ENCODE peak calls at places on chromosome 19, in five cellular contexts. One of them, this sample, is unnamed. For H3K27me3, the result is how much of the 10 kb centered on the place peaks cover.

GRCh38 chr19:45809643-45810159 is 5.4 kb downstream of the RSPH6A start:
- DNase-seq in CD4-positive, alpha-beta T cell: no peak
- DNase-seq in heart left ventricle: no peak
- DNase-seq in naive thymus-derived CD4-positive, alpha-beta T cell: no peak
- DNase-seq in ascending aorta: no peak
- DNase-seq in this sample: no peak

GRCh38 chr19:5030136-5030820 is 61.4 kb downstream of the KDM4B start:
- DNase-seq in CD4-positive, alpha-beta T cell: no peak
- DNase-seq in heart left ventricle: no peak
- DNase-seq in naive thymus-derived CD4-positive, alpha-beta T cell: no peak
- DNase-seq in ascending aorta: no peak
- DNase-seq in this sample: no peak

GRCh38 chr19:55147408-55148251 is 1.4 kb downstream of the TNNT1 start:
- DNase-seq in CD4-positive, alpha-beta T cell: no peak
- DNase-seq in heart left ventricle: no peak
- DNase-seq in naive thymus-derived CD4-positive, alpha-beta T cell: no peak
- DNase-seq in ascending aorta: no peak
- DNase-seq in this sample: no peak

GRCh38 chr19:32104465-32105235 is 240.8 kb upstream of the ZNF507 start:
- DNase-seq in CD4-positive, alpha-beta T cell: no peak
- DNase-seq in heart left ventricle: no peak
- DNase-seq in naive thymus-derived CD4-positive, alpha-beta T cell: no peak
- DNase-seq in ascending aorta: no peak
- DNase-seq in this sample: no peak

GRCh38 chr19:49801966-49802661 is 11.0 kb downstream of the FUZ start:
- DNase-seq in CD4-positive, alpha-beta T cell: no peak
- DNase-seq in heart left ventricle: peak
- DNase-seq in naive thymus-derived CD4-positive, alpha-beta T cell: no peak
- DNase-seq in ascending aorta: peak
- DNase-seq in this sample: peak

GRCh38 chr19:11261431-11261901 is 858 bp downstream of the DOCK6 start:
- DNase-seq in CD4-positive, alpha-beta T cell: no peak
- DNase-seq in heart left ventricle: peak
- DNase-seq in naive thymus-derived CD4-positive, alpha-beta T cell: no peak
- DNase-seq in ascending aorta: no peak
- DNase-seq in this sample: no peak

GRCh38 chr19:45769821-45770191 is 754 bp upstream of the SIX5 start:
- DNase-seq in CD4-positive, alpha-beta T cell: no peak
- DNase-seq in heart left ventricle: peak
- DNase-seq in naive thymus-derived CD4-positive, alpha-beta T cell: peak
- DNase-seq in ascending aorta: no peak
- DNase-seq in this sample: peak

GRCh38 chr19:2478756-2479555 is 3.0 kb downstream of the GADD45B start:
- DNase-seq in CD4-positive, alpha-beta T cell: peak
- DNase-seq in heart left ventricle: peak
- DNase-seq in naive thymus-derived CD4-positive, alpha-beta T cell: peak
- DNase-seq in ascending aorta: peak
- DNase-seq in this sample: peak

GRCh38 chr19:43798546-43799409 is 3.5 kb downstream of the LYPD5 start:
- DNase-seq in CD4-positive, alpha-beta T cell: peak
- DNase-seq in heart left ventricle: no peak
- DNase-seq in naive thymus-derived CD4-positive, alpha-beta T cell: no peak
- DNase-seq in ascending aorta: no peak
- DNase-seq in this sample: no peak

GRCh38 chr19:31306006-31306753 is 43.1 kb downstream of the TSHZ3 start:
- DNase-seq in CD4-positive, alpha-beta T cell: no peak
- DNase-seq in heart left ventricle: no peak
- DNase-seq in naive thymus-derived CD4-positive, alpha-beta T cell: no peak
- DNase-seq in ascending aorta: no peak
- DNase-seq in this sample: no peak

DNA sequence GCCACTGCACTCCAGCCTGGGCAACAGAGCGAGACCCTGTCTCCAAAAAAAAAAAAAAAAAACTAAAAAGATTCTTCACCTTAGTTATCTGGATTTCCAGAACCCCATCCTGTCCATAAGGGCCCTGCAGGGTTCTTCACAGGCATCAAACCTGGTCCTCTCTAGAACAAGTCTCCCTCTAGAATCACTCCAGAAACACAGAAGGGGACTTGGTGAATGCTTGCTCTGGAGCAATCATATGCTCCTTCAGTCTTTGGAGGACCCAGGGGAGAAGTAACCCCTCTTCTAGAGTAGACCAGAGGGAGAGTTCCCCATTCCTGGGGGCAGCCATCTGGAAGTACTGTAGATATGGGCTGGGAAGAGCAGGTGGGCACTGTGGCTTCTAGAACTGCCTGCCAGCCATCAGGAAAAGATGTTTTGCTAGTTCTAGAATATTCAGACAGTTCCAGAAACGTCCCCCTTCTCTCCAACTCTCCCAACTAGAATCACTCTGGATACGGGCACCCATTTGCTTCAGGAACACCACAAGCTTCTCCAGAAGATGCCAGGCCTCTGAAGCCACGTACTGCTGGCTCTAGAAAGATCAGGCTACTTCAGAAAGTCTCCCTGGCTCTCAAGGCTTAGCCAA is 2.8 kb downstream of the FUT1 start:
- DNase-seq in CD4-positive, alpha-beta T cell: no peak
- DNase-seq in heart left ventricle: no peak
- DNase-seq in naive thymus-derived CD4-positive, alpha-beta T cell: no peak
- DNase-seq in ascending aorta: no peak
- DNase-seq in this sample: no peak
- H3K27me3 ChIP-seq in CD4-positive, alpha-beta T cell: under half
- H3K27me3 ChIP-seq in heart left ventricle: under half
- H3K27me3 ChIP-seq in naive thymus-derived CD4-positive, alpha-beta T cell: under half
- H3K27me3 ChIP-seq in ascending aorta: under half
- H3K27me3 ChIP-seq in this sample: under half

DNA sequence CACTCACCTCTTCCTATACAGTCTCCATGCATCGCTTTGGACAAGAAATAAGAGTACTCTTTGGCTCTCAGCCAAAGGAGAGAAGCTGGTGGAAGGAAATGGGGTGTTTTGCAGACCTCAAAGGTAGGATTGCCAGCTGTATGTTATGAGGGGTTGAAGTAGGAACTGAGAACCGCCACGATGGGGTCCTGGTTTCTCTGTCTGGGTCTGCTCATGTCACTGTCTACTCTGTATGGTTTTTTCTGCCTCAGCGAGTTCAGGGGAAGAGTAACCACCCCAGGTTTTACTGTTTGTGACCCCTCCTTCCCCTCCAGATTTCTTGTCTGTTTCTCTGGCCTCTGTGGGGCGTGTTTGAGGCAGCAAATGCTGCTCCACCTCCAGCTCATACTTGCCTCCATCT is 4.1 kb downstream of the ZNF805 start:
- DNase-seq in CD4-positive, alpha-beta T cell: no peak
- DNase-seq in heart left ventricle: no peak
- DNase-seq in naive thymus-derived CD4-positive, alpha-beta T cell: no peak
- DNase-seq in ascending aorta: no peak
- DNase-seq in this sample: no peak
- H3K27me3 ChIP-seq in CD4-positive, alpha-beta T cell: under half
- H3K27me3 ChIP-seq in heart left ventricle: under half
- H3K27me3 ChIP-seq in naive thymus-derived CD4-positive, alpha-beta T cell: under half
- H3K27me3 ChIP-seq in ascending aorta: under half
- H3K27me3 ChIP-seq in this sample: under half

GRCh38 chr19:33252971-33253370 is 27.3 kb upstream of the SLC7A10 start:
- DNase-seq in CD4-positive, alpha-beta T cell: no peak
- DNase-seq in heart left ventricle: no peak
- DNase-seq in naive thymus-derived CD4-positive, alpha-beta T cell: no peak
- DNase-seq in ascending aorta: no peak
- DNase-seq in this sample: no peak

GRCh38 chr19:33257828-33258227 is 32.2 kb upstream of the SLC7A10 start:
- DNase-seq in CD4-positive, alpha-beta T cell: no peak
- DNase-seq in heart left ventricle: no peak
- DNase-seq in naive thymus-derived CD4-positive, alpha-beta T cell: no peak
- DNase-seq in ascending aorta: no peak
- DNase-seq in this sample: no peak

GRCh38 chr19:33254245-33254824 is 28.7 kb upstream of the SLC7A10 start:
- DNase-seq in CD4-positive, alpha-beta T cell: no peak
- DNase-seq in heart left ventricle: no peak
- DNase-seq in naive thymus-derived CD4-positive, alpha-beta T cell: no peak
- DNase-seq in ascending aorta: no peak
- DNase-seq in this sample: no peak

GRCh38 chr19:33256266-33256665 is 30.6 kb upstream of the SLC7A10 start:
- DNase-seq in CD4-positive, alpha-beta T cell: no peak
- DNase-seq in heart left ventricle: no peak
- DNase-seq in naive thymus-derived CD4-positive, alpha-beta T cell: no peak
- DNase-seq in ascending aorta: no peak
- DNase-seq in this sample: no peak

GRCh38 chr19:33255781-33256180 is 30.1 kb upstream of the SLC7A10 start:
- DNase-seq in CD4-positive, alpha-beta T cell: no peak
- DNase-seq in heart left ventricle: no peak
- DNase-seq in naive thymus-derived CD4-positive, alpha-beta T cell: no peak
- DNase-seq in ascending aorta: no peak
- DNase-seq in this sample: no peak
- H3K27me3 ChIP-seq in CD4-positive, alpha-beta T cell: under half
- H3K27me3 ChIP-seq in heart left ventricle: under half
- H3K27me3 ChIP-seq in naive thymus-derived CD4-positive, alpha-beta T cell: under half
- H3K27me3 ChIP-seq in ascending aorta: under half
- H3K27me3 ChIP-seq in this sample: under half

GRCh38 chr19:20278342-20278741 is 111.3 kb downstream of the ZNF486 start:
- DNase-seq in CD4-positive, alpha-beta T cell: no peak
- DNase-seq in heart left ventricle: no peak
- DNase-seq in naive thymus-derived CD4-positive, alpha-beta T cell: peak
- DNase-seq in ascending aorta: no peak
- DNase-seq in this sample: peak
- H3K27me3 ChIP-seq in CD4-positive, alpha-beta T cell: under half
- H3K27me3 ChIP-seq in heart left ventricle: under half
- H3K27me3 ChIP-seq in naive thymus-derived CD4-positive, alpha-beta T cell: under half
- H3K27me3 ChIP-seq in ascending aorta: under half
- H3K27me3 ChIP-seq in this sample: under half

GRCh38 chr19:16608290-16608704 is 19.7 kb downstream of the MED26 start:
- DNase-seq in CD4-positive, alpha-beta T cell: no peak
- DNase-seq in heart left ventricle: no peak
- DNase-seq in naive thymus-derived CD4-positive, alpha-beta T cell: no peak
- DNase-seq in ascending aorta: no peak
- DNase-seq in this sample: no peak

GRCh38 chr19:16612631-16613030 is 15.4 kb downstream of the MED26 start:
- DNase-seq in CD4-positive, alpha-beta T cell: no peak
- DNase-seq in heart left ventricle: no peak
- DNase-seq in naive thymus-derived CD4-positive, alpha-beta T cell: no peak
- DNase-seq in ascending aorta: no peak
- DNase-seq in this sample: no peak

GRCh38 chr19:16613841-16614240 is 14.2 kb downstream of the MED26 start:
- DNase-seq in CD4-positive, alpha-beta T cell: no peak
- DNase-seq in heart left ventricle: no peak
- DNase-seq in naive thymus-derived CD4-positive, alpha-beta T cell: no peak
- DNase-seq in ascending aorta: no peak
- DNase-seq in this sample: no peak

GRCh38 chr19:16609511-16609910 is 18.5 kb downstream of the MED26 start:
- DNase-seq in CD4-positive, alpha-beta T cell: no peak
- DNase-seq in heart left ventricle: no peak
- DNase-seq in naive thymus-derived CD4-positive, alpha-beta T cell: no peak
- DNase-seq in ascending aorta: no peak
- DNase-seq in this sample: no peak

GRCh38 chr19:16611121-16611520 is 16.9 kb downstream of the MED26 start:
- DNase-seq in CD4-positive, alpha-beta T cell: no peak
- DNase-seq in heart left ventricle: no peak
- DNase-seq in naive thymus-derived CD4-positive, alpha-beta T cell: no peak
- DNase-seq in ascending aorta: no peak
- DNase-seq in this sample: no peak
- H3K27me3 ChIP-seq in CD4-positive, alpha-beta T cell: under half
- H3K27me3 ChIP-seq in heart left ventricle: under half
- H3K27me3 ChIP-seq in naive thymus-derived CD4-positive, alpha-beta T cell: under half
- H3K27me3 ChIP-seq in ascending aorta: under half
- H3K27me3 ChIP-seq in this sample: under half

GRCh38 chr19:18100710-18101109 is 3.1 kb downstream of the MAST3 start:
- DNase-seq in CD4-positive, alpha-beta T cell: no peak
- DNase-seq in heart left ventricle: no peak
- DNase-seq in naive thymus-derived CD4-positive, alpha-beta T cell: no peak
- DNase-seq in ascending aorta: no peak
- DNase-seq in this sample: no peak

GRCh38 chr19:18099623-18099995 is 2.0 kb downstream of the MAST3 start:
- DNase-seq in CD4-positive, alpha-beta T cell: no peak
- DNase-seq in heart left ventricle: no peak
- DNase-seq in naive thymus-derived CD4-positive, alpha-beta T cell: no peak
- DNase-seq in ascending aorta: no peak
- DNase-seq in this sample: no peak

GRCh38 chr19:18097993-18098890 is 664 bp downstream of the MAST3 start:
- DNase-seq in CD4-positive, alpha-beta T cell: no peak
- DNase-seq in heart left ventricle: no peak
- DNase-seq in naive thymus-derived CD4-positive, alpha-beta T cell: no peak
- DNase-seq in ascending aorta: no peak
- DNase-seq in this sample: no peak

GRCh38 chr19:18097217-18097992 is at the start of gene MAST3:
- DNase-seq in CD4-positive, alpha-beta T cell: peak
- DNase-seq in heart left ventricle: peak
- DNase-seq in naive thymus-derived CD4-positive, alpha-beta T cell: peak
- DNase-seq in ascending aorta: peak
- DNase-seq in this sample: peak

DNA sequence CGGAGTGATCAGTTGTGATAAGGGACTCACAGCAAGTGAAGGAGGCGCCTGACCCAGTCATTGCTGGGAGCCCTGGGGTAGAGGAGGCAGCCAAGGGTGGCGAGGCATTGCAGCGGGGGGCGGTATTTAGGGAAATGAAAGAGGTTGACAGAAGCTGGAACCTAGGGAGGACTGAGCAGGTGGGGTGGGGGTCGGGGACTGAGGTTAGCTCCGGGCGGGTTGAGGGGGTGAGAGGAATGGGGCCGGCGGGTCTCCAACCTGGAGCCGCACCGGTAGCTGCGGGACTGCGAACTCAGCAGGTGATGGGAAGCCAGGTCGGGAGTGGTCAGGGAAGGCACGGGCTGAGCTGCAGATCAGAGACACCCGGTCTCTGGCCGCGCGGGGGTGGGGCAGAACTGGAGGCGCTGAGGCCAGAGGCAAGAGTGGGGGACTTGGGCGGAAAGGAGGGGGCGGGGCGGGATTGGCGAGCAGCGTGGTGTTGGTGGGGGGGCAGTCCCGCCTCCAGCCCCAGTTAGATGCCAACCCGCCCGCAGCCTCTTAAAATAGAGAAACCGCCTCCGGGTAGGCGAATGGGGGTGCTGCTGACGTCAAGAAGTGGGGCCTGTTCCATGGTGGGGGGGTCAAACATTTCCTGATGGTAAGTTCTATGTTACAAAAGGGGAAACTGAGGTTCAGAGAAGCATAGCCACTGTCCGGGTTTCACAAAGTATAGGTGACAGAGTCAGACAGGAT is 1.5 kb downstream of the MAST3 start:
- DNase-seq in CD4-positive, alpha-beta T cell: peak
- DNase-seq in heart left ventricle: no peak
- DNase-seq in naive thymus-derived CD4-positive, alpha-beta T cell: no peak
- DNase-seq in ascending aorta: no peak
- DNase-seq in this sample: peak
- H3K27me3 ChIP-seq in CD4-positive, alpha-beta T cell: under half
- H3K27me3 ChIP-seq in heart left ventricle: under half
- H3K27me3 ChIP-seq in naive thymus-derived CD4-positive, alpha-beta T cell: under half
- H3K27me3 ChIP-seq in ascending aorta: under half
- H3K27me3 ChIP-seq in this sample: under half

GRCh38 chr19:52584686-52585085 is 14.6 kb downstream of the ZNF701 start:
- DNase-seq in CD4-positive, alpha-beta T cell: no peak
- DNase-seq in heart left ventricle: no peak
- DNase-seq in naive thymus-derived CD4-positive, alpha-beta T cell: no peak
- DNase-seq in ascending aorta: no peak
- DNase-seq in this sample: no peak
- H3K27me3 ChIP-seq in CD4-positive, alpha-beta T cell: under half
- H3K27me3 ChIP-seq in heart left ventricle: under half
- H3K27me3 ChIP-seq in naive thymus-derived CD4-positive, alpha-beta T cell: under half
- H3K27me3 ChIP-seq in ascending aorta: under half
- H3K27me3 ChIP-seq in this sample: under half